ENCODE peak calls at places on chromosome 17, in ten cellular contexts. L is IMR-90; I is CD4-positive, alpha-beta memory T cell; X is DND-41; M is mesendoderm; D is SK-N-SH; U is CD8-positive, alpha-beta memory T cell; Q is suprapubic skin; J is neural progenitor cell; C is ovary. A is an unnamed sample.
A peak's percentile ranks its signal among the peaks of the same experiment; 100 is the strongest.

GRCh38 chr17:45364531-45365390 is 47.9 kb upstream of the MAP3K14 start:
- DNase-seq in L (peak; percentile 37), I (no peak), X (no peak), M (peak; percentile 96), D (peak; percentile 24), U (no peak), Q (peak; percentile 67), J (peak; percentile 66), C (no peak), A (peak; percentile 63)

GRCh38 chr17:11554542-11554941 is 43.7 kb upstream of the DNAH9 start:
- DNase-seq in L (no peak), I (no peak), X (no peak), M (no peak), D (no peak), U (no peak), Q (no peak), J (no peak), C (no peak), A (no peak)

GRCh38 chr17:41816637-41817320 is 4.0 kb downstream of the FKBP10 start:
- DNase-seq in L (no peak), I (no peak), X (no peak), M (no peak), D (no peak), U (no peak), Q (no peak), J (no peak), C (no peak), A (no peak)

GRCh38 chr17:52297230-52298010 is 138.9 kb upstream of the CA10 start:
- DNase-seq in L (no peak), I (no peak), X (no peak), M (peak; percentile 4), D (peak; percentile 26), U (no peak), Q (no peak), J (peak; percentile 5), C (no peak), A (no peak)

GRCh38 chr17:18374216-18374615 is 3.4 kb upstream of the EVPLL start:
- DNase-seq in L (no peak), I (no peak), X (no peak), M (peak; percentile 50), D (no peak), U (no peak), Q (no peak), J (no peak), C (no peak), A (no peak)

GRCh38 chr17:74239169-74239568 is 25.8 kb downstream of the TTYH2 start:
- DNase-seq in L (no peak), I (no peak), X (no peak), M (no peak), D (no peak), U (no peak), Q (no peak), J (no peak), C (no peak), A (no peak)

GRCh38 chr17:39150795-39151679 is at the start of gene PLXDC1:
- DNase-seq in L (no peak), I (no peak), X (no peak), M (no peak), D (peak; percentile 79), U (no peak), Q (no peak), J (peak; percentile 69), C (peak; percentile 46), A (no peak)

GRCh38 chr17:20993863-20994778 is 48.7 kb downstream of the USP22 start:
- DNase-seq in L (no peak), I (no peak), X (no peak), M (no peak), D (peak; percentile 10), U (no peak), Q (peak; percentile 74), J (no peak), C (no peak), A (no peak)

DNA sequence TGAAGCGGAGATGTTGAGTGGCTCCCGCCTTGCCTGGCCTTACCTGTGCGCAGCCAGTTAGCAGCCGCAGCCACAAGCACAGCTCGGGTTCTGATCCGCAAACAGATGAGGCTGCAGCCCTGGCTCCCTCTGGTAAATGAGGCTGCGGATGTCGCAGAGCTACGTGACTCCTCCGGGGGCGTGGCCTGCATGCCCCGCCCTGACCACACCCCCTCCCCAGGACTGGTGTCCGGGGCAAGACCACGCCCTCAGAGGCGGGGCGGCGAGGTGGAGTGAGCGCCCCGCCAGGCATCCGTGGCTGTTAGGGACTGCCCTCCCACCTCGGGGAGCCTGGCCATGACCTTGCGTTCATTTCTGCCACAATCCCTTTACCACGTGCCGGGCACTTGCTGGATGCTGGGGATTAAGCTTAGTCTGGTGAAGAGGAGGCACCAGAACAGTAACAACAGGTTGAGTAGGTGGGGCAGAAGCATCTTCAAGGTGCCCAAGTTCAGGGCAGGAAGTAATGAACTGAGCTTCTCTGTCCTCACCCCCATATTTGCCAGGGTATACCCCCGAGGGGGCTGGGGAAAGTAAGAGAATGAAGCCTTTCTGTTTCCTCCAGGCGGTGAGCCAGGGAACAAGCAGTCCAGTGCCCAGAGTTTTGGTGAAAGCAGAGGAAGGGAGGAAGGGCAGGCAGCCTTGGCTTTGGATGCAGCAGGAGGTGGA is at the start of gene ALDOC:
- DNase-seq in L (peak; percentile 91), I (peak; percentile 97), X (peak; percentile 79), M (peak; percentile 98), D (peak; percentile 97), U (peak; percentile 97), Q (peak; percentile 96), J (peak; percentile 97), C (peak; percentile 97), A (peak; percentile 99)
- H3K36me3 ChIP-seq in L (peaks cover 23% of the 10 kb centered on the region), I (no peaks in the 10 kb centered on the region), X (peaks cover 59% of the 10 kb centered on the region), M (peaks cover 15% of the 10 kb centered on the region), D (peaks cover 12% of the 10 kb centered on the region), U (no peaks in the 10 kb centered on the region), Q (peaks cover 13% of the 10 kb centered on the region), J (no peaks in the 10 kb centered on the region), C (no peaks in the 10 kb centered on the region), A (no peaks in the 10 kb centered on the region)

GRCh38 chr17:58587713-58588117 is 73.3 kb upstream of the MTMR4 start:
- DNase-seq in L (peak; percentile 27), I (peak; percentile 47), X (peak; percentile 61), M (peak; percentile 83), D (peak; percentile 88), U (peak; percentile 36), Q (no peak), J (peak; percentile 74), C (peak; percentile 31), A (peak; percentile 78)

GRCh38 chr17:58586009-58586408 is 71.6 kb upstream of the MTMR4 start:
- DNase-seq in L (no peak), I (no peak), X (no peak), M (no peak), D (no peak), U (no peak), Q (no peak), J (no peak), C (no peak), A (no peak)

GRCh38 chr17:58590377-58590776 is 75.9 kb upstream of the MTMR4 start:
- DNase-seq in L (no peak), I (no peak), X (no peak), M (no peak), D (no peak), U (no peak), Q (no peak), J (no peak), C (no peak), A (no peak)

GRCh38 chr17:58583486-58583885 is 69.0 kb upstream of the MTMR4 start:
- DNase-seq in L (no peak), I (no peak), X (no peak), M (no peak), D (no peak), U (no peak), Q (no peak), J (no peak), C (no peak), A (no peak)

GRCh38 chr17:58585554-58585953 is 71.1 kb upstream of the MTMR4 start:
- DNase-seq in L (no peak), I (no peak), X (no peak), M (no peak), D (no peak), U (no peak), Q (no peak), J (no peak), C (no peak), A (no peak)
- H3K27ac ChIP-seq in L (no peak overlapping the region), I (no peak overlapping the region), X (no peak overlapping the region), M (no peak overlapping the region), D (no peak overlapping the region), U (no peak overlapping the region), Q (no peak overlapping the region), J (no peak overlapping the region), C (no peak overlapping the region), A (no peak overlapping the region)

GRCh38 chr17:76561799-76562268 is 22.0 kb downstream of the PRCD start:
- DNase-seq in L (no peak), I (no peak), X (no peak), M (no peak), D (no peak), U (no peak), Q (no peak), J (no peak), C (no peak), A (no peak)

GRCh38 chr17:76561332-76561731 is 21.5 kb downstream of the PRCD start:
- DNase-seq in L (peak; percentile 41), I (peak; percentile 73), X (no peak), M (no peak), D (no peak), U (peak; percentile 11), Q (no peak), J (no peak), C (no peak), A (no peak)

GRCh38 chr17:76562734-76563148 is 22.9 kb downstream of the PRCD start:
- DNase-seq in L (peak; percentile 92), I (no peak), X (no peak), M (no peak), D (peak; percentile 27), U (no peak), Q (no peak), J (no peak), C (peak; percentile 74), A (no peak)

GRCh38 chr17:76560036-76560876 is 20.4 kb downstream of the PRCD start:
- DNase-seq in L (no peak), I (no peak), X (no peak), M (no peak), D (no peak), U (no peak), Q (no peak), J (no peak), C (no peak), A (no peak)

GRCh38 chr17:76560877-76561221 is 21.0 kb downstream of the PRCD start:
- DNase-seq in L (no peak), I (peak; percentile 45), X (no peak), M (no peak), D (no peak), U (no peak), Q (no peak), J (no peak), C (no peak), A (no peak)
- H3K4me1 ChIP-seq in L (peaks cover 19% of the 10 kb centered on the region), I (peaks cover 61% of the 10 kb centered on the region), X (peaks cover 50% of the 10 kb centered on the region), M (no peaks in the 10 kb centered on the region), D (peaks cover 30% of the 10 kb centered on the region), U (peaks cover 53% of the 10 kb centered on the region), Q (peaks cover 58% of the 10 kb centered on the region), J (peaks cover 17% of the 10 kb centered on the region), C (peaks cover 26% of the 10 kb centered on the region), A (no peaks in the 10 kb centered on the region)

GRCh38 chr17:43114101-43114691 is 11.0 kb downstream of the BRCA1 start:
- DNase-seq in L (no peak), I (no peak), X (no peak), M (no peak), D (no peak), U (no peak), Q (no peak), J (no peak), C (no peak), A (no peak)

DNA sequence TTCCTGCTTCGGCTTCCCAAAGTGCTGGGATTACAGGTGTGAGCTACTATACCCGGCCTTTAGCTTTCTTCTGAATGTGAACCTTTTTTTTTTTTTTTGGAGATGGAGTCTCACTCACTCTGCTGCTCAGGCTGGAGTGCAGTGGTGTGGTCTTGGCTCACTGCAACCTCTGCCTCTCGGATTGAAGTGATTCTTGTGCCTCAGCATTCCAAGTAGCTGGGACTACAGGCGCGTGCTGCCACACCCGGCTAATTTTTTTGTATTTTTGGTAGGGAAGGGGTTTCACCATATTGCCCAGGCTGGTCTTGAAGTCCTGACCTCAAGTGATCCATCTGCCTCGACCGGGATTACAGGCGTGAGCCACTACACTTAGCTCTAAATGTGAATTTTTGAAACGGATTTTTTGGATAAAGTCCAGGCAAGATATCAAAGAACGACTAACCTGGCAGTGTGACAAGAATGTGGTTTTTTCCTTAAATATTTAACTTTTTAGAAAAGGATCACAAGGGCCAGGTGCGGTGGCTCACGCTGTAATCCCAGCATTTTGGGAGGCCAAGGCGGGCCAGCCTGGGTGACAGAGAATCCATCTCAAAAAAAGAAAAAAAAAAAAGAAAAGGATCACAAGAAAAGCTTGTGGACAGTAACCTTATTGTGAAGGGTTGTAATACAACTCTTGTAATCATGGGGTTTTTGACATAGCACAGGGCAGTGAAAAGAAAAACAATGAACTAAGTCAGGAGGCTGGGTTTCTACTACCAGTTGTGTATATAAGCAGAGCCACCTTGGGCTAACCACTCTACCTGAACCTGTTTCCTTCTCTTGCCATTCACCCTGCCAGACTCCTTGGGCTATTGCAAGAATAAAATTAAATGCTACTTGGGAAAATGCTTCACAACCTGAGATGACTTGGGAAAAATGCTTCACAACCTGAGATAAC is 6.2 kb downstream of the BRCA1 start:
- DNase-seq in L (peak; percentile 17), I (no peak), X (no peak), M (no peak), D (no peak), U (no peak), Q (no peak), J (no peak), C (no peak), A (no peak)
- H3K36me3 ChIP-seq in L (no peaks in the 10 kb centered on the region), I (no peaks in the 10 kb centered on the region), X (peaks cover 45% of the 10 kb centered on the region), M (no peaks in the 10 kb centered on the region), D (no peaks in the 10 kb centered on the region), U (no peaks in the 10 kb centered on the region), Q (no peaks in the 10 kb centered on the region), J (peaks cover 4% of the 10 kb centered on the region), C (no peaks in the 10 kb centered on the region), A (no peaks in the 10 kb centered on the region)